ENCODE peak calls at places on chromosomes 1 and 21, in four cellular contexts. I, F, D and H are unnamed samples. For H3K4me1, the result is how much of the 10 kb centered on the place peaks cover.

GRCh38 chr1:40637617-40638016 is 27.9 kb downstream of the RIMS3 start:
- DNase-seq in D (no peak), I (no peak), F (no peak), H (no peak)

GRCh38 chr1:198206292-198206691 is 49.5 kb downstream of the NEK7 start:
- DNase-seq in F (no peak), I (no peak), D (no peak), H (no peak)

GRCh38 chr1:156001021-156001681 is 19.6 kb downstream of the SSR2 start:
- DNase-seq in D (no peak), F (no peak), I (no peak), H (no peak)

GRCh38 chr1:156900019-156900718 is 6.7 kb downstream of the PEAR1 start:
- DNase-seq in D (no peak), F (no peak), I (no peak), H (no peak)

GRCh38 chr21:43644609-43645008 is 14.7 kb downstream of the HSF2BP start:
- DNase-seq in F (no peak), D (peak), I (no peak), H (no peak)

GRCh38 chr21:36075171-36075570 is 5.3 kb downstream of the CBR1 start:
- DNase-seq in D (no peak), I (no peak), F (no peak), H (no peak)

GRCh38 chr1:3372317-3372716 is 82.1 kb upstream of the ARHGEF16 start:
- DNase-seq in F (no peak), I (no peak), D (no peak), H (no peak)

GRCh38 chr1:113887392-113887767 is at the start of gene BCL2L15:
- DNase-seq in F (no peak), I (no peak), D (no peak), H (no peak)

GRCh38 chr1:54571803-54572202 is 23.8 kb downstream of the ACOT11 start:
- DNase-seq in D (no peak), F (no peak), I (no peak), H (no peak)

GRCh38 chr1:225817611-225818061 is 7.7 kb downstream of the EPHX1 start:
- DNase-seq in F (peak), I (no peak), D (peak), H (peak)

GRCh38 chr1:225819346-225820192 is 9.6 kb downstream of the EPHX1 start:
- DNase-seq in F (no peak), D (no peak), I (no peak), H (no peak)

GRCh38 chr1:225818229-225818628 is 8.3 kb downstream of the EPHX1 start:
- DNase-seq in F (no peak), D (no peak), I (no peak), H (no peak)

GRCh38 chr1:225822655-225823403 is 12.9 kb downstream of the EPHX1 start:
- DNase-seq in D (no peak), F (no peak), I (no peak), H (no peak)

DNA sequence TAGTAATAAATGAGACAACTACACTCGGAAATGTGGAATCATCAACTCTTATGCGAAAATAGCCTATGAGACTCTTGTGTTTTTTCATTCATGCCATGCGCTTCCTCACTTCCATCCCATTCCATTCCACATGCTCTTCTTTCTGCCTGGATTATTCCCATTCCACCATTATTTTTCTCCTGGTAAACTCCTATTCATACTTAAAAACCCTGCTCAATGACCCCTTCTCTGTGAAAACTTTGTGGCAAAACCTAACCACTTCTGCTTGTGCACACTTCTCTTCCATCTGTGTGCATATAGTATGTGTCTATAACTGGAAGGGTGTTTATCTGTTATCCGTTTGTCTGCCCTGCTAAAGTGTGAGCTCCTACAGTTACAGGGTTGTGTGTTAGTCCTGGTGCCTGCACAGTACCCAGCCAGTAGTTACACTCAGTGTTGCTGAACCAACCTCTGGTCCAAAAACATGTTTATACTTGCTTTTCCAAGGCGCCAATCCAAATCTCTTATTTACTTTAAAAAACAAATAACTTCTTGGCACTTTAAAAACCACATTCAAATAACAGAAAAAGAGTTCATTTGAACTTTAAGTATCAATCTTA is 10.7 kb downstream of the EPHX1 start:
- DNase-seq in D (no peak), I (no peak), F (no peak), H (no peak)
- H3K4me1 ChIP-seq in D (half or more), I (under half), F (half or more), H (under half)

GRCh38 chr1:204478921-204479320 is 15.7 kb downstream of the PIK3C2B start:
- DNase-seq in F (no peak), I (no peak), D (no peak), H (no peak)

GRCh38 chr1:204475651-204476432 is 18.8 kb downstream of the PIK3C2B start:
- DNase-seq in F (no peak), I (no peak), D (no peak), H (no peak)

GRCh38 chr1:204477036-204477740 is 17.4 kb downstream of the PIK3C2B start:
- DNase-seq in I (no peak), D (no peak), F (no peak), H (no peak)

GRCh38 chr1:204478166-204478899 is 16.3 kb downstream of the PIK3C2B start:
- DNase-seq in D (no peak), F (no peak), I (no peak), H (no peak)

DNA sequence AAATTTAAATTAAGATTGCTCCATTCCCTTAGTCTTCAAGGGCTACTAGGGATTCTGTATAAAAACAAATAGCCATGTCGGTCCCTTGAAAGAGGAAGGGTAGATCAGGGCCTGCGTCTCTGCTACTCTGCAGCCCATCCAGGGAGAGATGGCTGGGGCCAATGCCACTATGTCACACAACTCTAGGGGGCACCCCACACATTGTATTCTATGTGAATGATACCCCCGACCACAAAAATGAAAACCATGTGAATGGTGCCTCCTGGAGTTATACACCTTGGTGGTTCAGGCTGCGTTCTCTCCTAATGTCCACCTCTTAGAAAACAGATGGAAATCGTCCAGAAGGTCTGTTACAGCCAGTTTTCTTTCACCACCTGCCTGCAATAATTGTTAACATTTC is 18.0 kb downstream of the PIK3C2B start:
- DNase-seq in F (no peak), D (no peak), I (no peak), H (no peak)
- H3K4me1 ChIP-seq in F (half or more), D (under half), I (under half), H (half or more)

GRCh38 chr1:204320413-204320812 is 39.3 kb downstream of the PLEKHA6 start:
- DNase-seq in I (no peak), F (no peak), D (peak), H (no peak)
- H3K4me1 ChIP-seq in I (under half), F (under half), D (under half), H (under half)

DNA sequence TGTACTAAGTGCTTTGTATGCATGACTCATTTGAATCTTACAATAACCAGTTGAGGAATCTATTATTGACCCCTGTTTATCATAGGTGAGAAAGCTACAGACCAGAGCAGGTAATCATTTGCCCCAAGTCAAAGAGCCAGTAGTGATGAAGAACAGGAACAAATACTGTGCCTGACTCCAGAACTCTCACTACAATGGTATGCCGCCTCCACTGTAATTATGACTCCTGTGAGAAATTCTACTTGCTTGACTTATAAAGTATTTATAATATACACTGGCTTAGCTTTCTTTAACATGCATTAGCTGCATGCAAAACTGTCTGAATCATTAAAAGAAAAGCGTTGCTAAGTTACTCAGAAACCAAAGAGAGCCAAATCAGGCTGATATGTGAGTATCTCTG is 92.6 kb downstream of the ZNF281 start:
- DNase-seq in D (peak), I (no peak), F (no peak), H (no peak)
- H3K4me1 ChIP-seq in D (under half), I (under half), F (under half), H (under half)

DNA sequence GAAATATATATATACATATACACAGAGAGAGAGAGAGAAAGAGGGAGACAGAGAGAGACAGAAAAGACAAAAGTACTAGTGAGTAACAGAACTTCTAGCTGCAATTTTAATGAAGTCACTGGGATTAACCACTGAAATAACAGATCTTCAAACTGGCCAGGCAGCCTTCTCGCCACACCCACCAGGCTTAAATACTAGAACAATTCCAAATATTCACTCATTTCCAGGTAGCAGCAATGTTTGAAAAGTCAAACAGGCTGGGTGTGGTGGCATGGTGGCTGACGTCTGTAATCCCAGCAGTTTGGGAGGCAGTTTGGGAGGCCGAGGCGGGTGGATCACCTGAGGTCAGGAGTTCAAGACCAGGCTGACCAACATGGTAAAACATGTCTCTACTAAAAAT is 5.2 kb downstream of the PRDX1 start:
- DNase-seq in F (no peak), I (no peak), D (no peak), H (no peak)
- H3K4me1 ChIP-seq in F (half or more), I (under half), D (under half), H (under half)

GRCh38 chr1:244447024-244447423 is 4.7 kb downstream of the ADSS2 start:
- DNase-seq in D (no peak), F (no peak), I (no peak), H (no peak)
- H3K4me1 ChIP-seq in D (under half), F (half or more), I (under half), H (under half)

DNA sequence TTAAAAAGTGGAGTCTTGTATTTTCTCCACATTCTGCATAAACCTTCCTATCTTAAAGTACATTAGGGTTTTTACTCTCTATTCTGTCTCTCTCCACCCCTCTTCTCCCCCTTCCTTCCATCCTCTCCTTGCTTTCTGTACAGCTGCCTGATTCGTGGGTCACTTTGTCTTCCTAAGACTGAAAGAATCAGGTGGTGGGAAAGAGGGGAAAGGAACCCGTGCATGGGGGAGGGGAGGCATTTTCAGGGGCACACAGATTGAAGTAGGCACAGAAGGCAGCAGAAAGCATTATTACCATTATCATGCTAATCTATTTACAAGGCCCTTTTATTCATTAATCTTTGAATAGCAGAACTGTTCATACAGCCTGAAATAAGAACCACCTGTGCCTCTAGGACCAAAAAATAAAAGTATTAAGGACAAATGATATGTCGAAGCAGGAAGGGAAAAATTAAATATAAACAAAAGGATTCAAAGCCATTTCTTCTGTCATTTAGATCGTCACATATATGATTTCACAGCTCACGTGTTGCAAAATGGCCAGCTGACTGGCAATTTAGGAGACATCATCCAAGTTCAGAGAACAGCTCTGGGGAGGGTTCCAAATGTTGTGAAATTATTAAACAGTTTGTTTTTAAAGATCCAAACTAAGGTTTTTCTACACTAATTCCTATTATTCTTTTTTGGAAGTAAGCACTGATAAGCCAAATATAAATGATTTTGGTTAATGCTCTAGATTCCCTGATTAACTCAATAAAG is 154.6 kb downstream of the PBX1 start:
- DNase-seq in D (peak), I (peak), F (no peak), H (no peak)
- H3K4me1 ChIP-seq in D (under half), I (under half), F (half or more), H (under half)